ENCODE peak calls at places on chromosomes 13 and 19, in eight cellular contexts. F is CD4-positive, alpha-beta T cell; J is activated naive CD4-positive, alpha-beta T cell treated with anti-CD3 and anti-CD28 coated beads, Interleukin-2, amount 50 U/mL, for 72 hours; G is substantia nigra; S is smooth muscle cell of the brain vasculature; A is frontal cortex; I is Karpas-422; C is GDM1. P is an unnamed sample.

GRCh38 chr13:28181413-28181812 is 43.1 kb downstream of the PAN3 start:
- DNase-seq in F (no peak), J (no peak), G (no peak), S (no peak), A (no peak), I (no peak), C (no peak), P (no peak)

GRCh38 chr19:54532528-54532927 is 29.9 kb downstream of the LAIR2 start:
- DNase-seq in F (no peak), J (no peak), G (no peak), S (no peak), A (no peak), I (no peak), C (no peak), P (no peak)

GRCh38 chr13:40484101-40484800 is 182.2 kb downstream of the FOXO1 start:
- DNase-seq in F (peak; percentile 18), J (no peak), G (no peak), S (no peak), A (no peak), I (no peak), C (no peak), P (no peak)

GRCh38 chr13:38687246-38688229 is 661 bp downstream of the FREM2 start:
- DNase-seq in F (no peak), J (no peak), G (no peak), S (no peak), A (no peak), I (no peak), C (no peak), P (no peak)

GRCh38 chr13:67018775-67019174 is 211.4 kb downstream of the PCDH9 start:
- DNase-seq in F (no peak), J (no peak), G (no peak), S (no peak), A (no peak), I (no peak), C (no peak), P (no peak)

GRCh38 chr19:45051929-45052579 is 13.2 kb downstream of the CLASRP start:
- DNase-seq in F (no peak), J (no peak), G (no peak), S (no peak), A (no peak), I (peak; percentile 42), C (no peak), P (no peak)

GRCh38 chr19:8320564-8321066 is 560 bp downstream of the NDUFA7 start:
- DNase-seq in F (no peak), J (no peak), G (no peak), S (no peak), A (no peak), I (peak; percentile 65), C (no peak), P (no peak)

GRCh38 chr19:7342143-7342542 is 6.6 kb upstream of the ARHGEF18 start:
- DNase-seq in F (no peak), J (no peak), G (no peak), S (no peak), A (no peak), I (no peak), C (no peak), P (no peak)

GRCh38 chr13:53015971-53016370 is 12.6 kb upstream of the OLFM4 start:
- DNase-seq in F (no peak), J (no peak), G (no peak), S (no peak), A (no peak), I (no peak), C (no peak), P (no peak)